ENCODE peak calls at places on chromosome 10, in seven cellular contexts. J is CD4-positive, alpha-beta T cell; B is heart left ventricle; Q is T-helper 17 cell; R is activated CD8-positive, alpha-beta memory T cell treated with anti-CD3 and anti-CD28 coated beads, Interleukin-2, amount 10 ng/mL, durations not matched to agents 7 days and 5 days; O is DND-41; P is T-cell. Z is an unnamed sample.

GRCh38 chr10:114613237-114613979 is 44.7 kb downstream of the ABLIM1 start:
- ATAC-seq in B (peak; percentile 22), Q (peak; percentile 62), O (no peak), J (no peak), R (no peak), P (no peak), Z (no peak)

GRCh38 chr10:74988787-74989574 is 122.5 kb upstream of the SAMD8 start:
- ATAC-seq in Q (no peak), R (no peak), O (no peak), J (no peak), P (no peak), B (no peak), Z (no peak)

GRCh38 chr10:86526606-86527005 is 5.0 kb upstream of the WAPL start:
- ATAC-seq in J (no peak), P (no peak), B (no peak), R (no peak), O (no peak), Q (no peak), Z (no peak)

GRCh38 chr10:78214931-78215330 is 181.3 kb downstream of the RPS24 start:
- ATAC-seq in J (no peak), B (no peak), Q (no peak), O (no peak), R (no peak), P (no peak), Z (peak; percentile 14)

GRCh38 chr10:97689637-97690036 is 2.6 kb upstream of the AVPI1 start:
- ATAC-seq in R (no peak), Q (no peak), O (no peak), P (no peak), J (no peak), B (no peak), Z (peak; percentile 5)

GRCh38 chr10:131547129-131547799 is 235.7 kb upstream of the TCERG1L start:
- ATAC-seq in Q (no peak), R (no peak), P (no peak), O (no peak), B (peak; percentile 23), J (no peak), Z (no peak)

GRCh38 chr10:119466655-119467054 is 75.9 kb downstream of the RGS10 start:
- ATAC-seq in J (no peak), O (peak; percentile 17), Q (peak; percentile 88), P (peak; percentile 67), B (no peak), R (peak; percentile 90), Z (no peak)

GRCh38 chr10:89095701-89096391 is 105.2 kb downstream of the FAS start:
- ATAC-seq in J (no peak), B (no peak), Q (no peak), R (no peak), P (no peak), O (no peak), Z (no peak)

GRCh38 chr10:4567637-4568036 is 258.4 kb upstream of the AKR1E2 start:
- ATAC-seq in O (no peak), B (no peak), P (no peak), J (no peak), R (no peak), Q (no peak), Z (no peak)